ENCODE peak calls at places on chromosome 22, in ten cellular contexts. One of them, this sample, is unnamed. For H3K4me1, the result is how much of the 10 kb centered on the place peaks cover.

GRCh38 chr22:43580351-43580750 is 168.5 kb downstream of the MPPED1 start:
- DNase-seq in testis: no peak
- DNase-seq in right lobe of liver: no peak
- DNase-seq in IMR-90: no peak
- DNase-seq in transverse colon: no peak
- DNase-seq in heart left ventricle: no peak
- DNase-seq in body of pancreas: no peak
- DNase-seq in K562: no peak
- DNase-seq in stomach: no peak
- DNase-seq in Peyer's patch: no peak
- DNase-seq in this sample: no peak

GRCh38 chr22:29266564-29267461 is 968 bp downstream of the RHBDD3 start:
- DNase-seq in Peyer's patch: peak
- DNase-seq in transverse colon: no peak
- DNase-seq in body of pancreas: no peak
- DNase-seq in testis: no peak
- DNase-seq in heart left ventricle: no peak
- DNase-seq in IMR-90: peak
- DNase-seq in stomach: no peak
- DNase-seq in right lobe of liver: no peak
- DNase-seq in K562: no peak
- DNase-seq in this sample: no peak

GRCh38 chr22:44632823-44633478 is 69.1 kb upstream of the PRR5 start:
- DNase-seq in Peyer's patch: no peak
- DNase-seq in stomach: no peak
- DNase-seq in testis: no peak
- DNase-seq in transverse colon: no peak
- DNase-seq in right lobe of liver: no peak
- DNase-seq in heart left ventricle: no peak
- DNase-seq in IMR-90: no peak
- DNase-seq in K562: no peak
- DNase-seq in body of pancreas: no peak
- DNase-seq in this sample: no peak

GRCh38 chr22:27507935-27508504 is 293.5 kb downstream of the MN1 start:
- DNase-seq in transverse colon: no peak
- DNase-seq in K562: no peak
- DNase-seq in heart left ventricle: no peak
- DNase-seq in IMR-90: peak
- DNase-seq in Peyer's patch: no peak
- DNase-seq in stomach: no peak
- DNase-seq in right lobe of liver: no peak
- DNase-seq in testis: no peak
- DNase-seq in body of pancreas: no peak
- DNase-seq in this sample: no peak

GRCh38 chr22:22823126-22823804 is 64.4 kb upstream of the IGLL5 start:
- DNase-seq in transverse colon: no peak
- DNase-seq in Peyer's patch: peak
- DNase-seq in body of pancreas: no peak
- DNase-seq in heart left ventricle: no peak
- DNase-seq in IMR-90: no peak
- DNase-seq in testis: no peak
- DNase-seq in right lobe of liver: no peak
- DNase-seq in K562: peak
- DNase-seq in stomach: no peak
- DNase-seq in this sample: no peak

GRCh38 chr22:46043339-46043738 is 66.4 kb upstream of the WNT7B start:
- DNase-seq in Peyer's patch: no peak
- DNase-seq in heart left ventricle: peak
- DNase-seq in testis: peak
- DNase-seq in IMR-90: no peak
- DNase-seq in right lobe of liver: peak
- DNase-seq in transverse colon: no peak
- DNase-seq in body of pancreas: no peak
- DNase-seq in stomach: peak
- DNase-seq in K562: no peak
- DNase-seq in this sample: no peak

GRCh38 chr22:18091916-18092526 is 14.2 kb downstream of the PEX26 start:
- DNase-seq in K562: no peak
- DNase-seq in heart left ventricle: peak
- DNase-seq in transverse colon: peak
- DNase-seq in stomach: peak
- DNase-seq in testis: peak
- DNase-seq in IMR-90: peak
- DNase-seq in Peyer's patch: peak
- DNase-seq in body of pancreas: peak
- DNase-seq in right lobe of liver: peak
- DNase-seq in this sample: peak

GRCh38 chr22:35521358-35522264 is 19.0 kb upstream of the RASD2 start:
- DNase-seq in Peyer's patch: no peak
- DNase-seq in K562: peak
- DNase-seq in stomach: no peak
- DNase-seq in heart left ventricle: no peak
- DNase-seq in testis: no peak
- DNase-seq in body of pancreas: no peak
- DNase-seq in right lobe of liver: no peak
- DNase-seq in transverse colon: no peak
- DNase-seq in IMR-90: no peak
- DNase-seq in this sample: no peak

GRCh38 chr22:23402275-23403151 is 177.6 kb downstream of the IGLL1 start:
- DNase-seq in K562: peak
- DNase-seq in IMR-90: peak
- DNase-seq in Peyer's patch: peak
- DNase-seq in right lobe of liver: peak
- DNase-seq in stomach: peak
- DNase-seq in testis: peak
- DNase-seq in heart left ventricle: no peak
- DNase-seq in transverse colon: peak
- DNase-seq in body of pancreas: peak
- DNase-seq in this sample: peak

GRCh38 chr22:25956801-25957200 is 212.5 kb upstream of the SEZ6L start:
- DNase-seq in Peyer's patch: no peak
- DNase-seq in body of pancreas: no peak
- DNase-seq in testis: no peak
- DNase-seq in IMR-90: no peak
- DNase-seq in right lobe of liver: no peak
- DNase-seq in heart left ventricle: no peak
- DNase-seq in transverse colon: no peak
- DNase-seq in K562: no peak
- DNase-seq in stomach: no peak
- DNase-seq in this sample: no peak

GRCh38 chr22:45731041-45731797 is 59.6 kb downstream of the ATXN10 start:
- DNase-seq in IMR-90: peak
- DNase-seq in heart left ventricle: no peak
- DNase-seq in transverse colon: peak
- DNase-seq in testis: no peak
- DNase-seq in body of pancreas: no peak
- DNase-seq in stomach: no peak
- DNase-seq in K562: no peak
- DNase-seq in Peyer's patch: no peak
- DNase-seq in right lobe of liver: no peak
- DNase-seq in this sample: no peak

GRCh38 chr22:23302171-23303002 is 122.1 kb downstream of the BCR start:
- DNase-seq in right lobe of liver: no peak
- DNase-seq in body of pancreas: no peak
- DNase-seq in stomach: no peak
- DNase-seq in IMR-90: no peak
- DNase-seq in heart left ventricle: peak
- DNase-seq in K562: peak
- DNase-seq in testis: no peak
- DNase-seq in transverse colon: no peak
- DNase-seq in Peyer's patch: no peak
- DNase-seq in this sample: no peak

DNA sequence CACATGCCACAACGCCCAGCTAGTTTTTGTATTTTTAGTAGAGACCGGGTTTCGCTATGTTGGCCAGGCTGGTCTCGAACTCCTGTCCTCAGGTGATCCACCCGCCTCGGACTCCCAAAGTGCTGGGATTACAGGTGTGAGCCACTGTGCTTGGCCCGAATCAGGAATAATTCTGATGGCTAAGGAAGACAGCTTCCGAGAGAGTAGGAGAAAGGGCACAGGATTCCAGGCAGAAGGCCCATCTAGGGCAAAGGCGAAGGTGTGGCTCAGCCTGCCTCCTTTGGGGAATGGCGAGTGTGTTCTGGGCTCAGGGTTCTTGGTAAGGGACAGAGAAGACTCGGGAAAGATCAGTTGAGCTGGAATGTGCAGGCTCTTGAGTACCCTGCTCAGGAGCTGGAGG is 1.6 kb upstream of the SYCE3 start:
- DNase-seq in Peyer's patch: no peak
- DNase-seq in testis: no peak
- DNase-seq in stomach: no peak
- DNase-seq in right lobe of liver: no peak
- DNase-seq in heart left ventricle: no peak
- DNase-seq in body of pancreas: no peak
- DNase-seq in K562: no peak
- DNase-seq in IMR-90: no peak
- DNase-seq in transverse colon: peak
- DNase-seq in this sample: no peak
- H3K4me3 ChIP-seq in Peyer's patch: no peak
- H3K4me3 ChIP-seq in testis: no peak
- H3K4me3 ChIP-seq in stomach: no peak
- H3K4me3 ChIP-seq in right lobe of liver: peak
- H3K4me3 ChIP-seq in heart left ventricle: no peak
- H3K4me3 ChIP-seq in body of pancreas: no peak
- H3K4me3 ChIP-seq in K562: no peak
- H3K4me3 ChIP-seq in IMR-90: no peak
- H3K4me3 ChIP-seq in transverse colon: no peak
- H3K4me3 ChIP-seq in this sample: no peak

GRCh38 chr22:24543068-24543675 is 11.8 kb downstream of the GUCD1 start:
- DNase-seq in K562: no peak
- DNase-seq in testis: no peak
- DNase-seq in body of pancreas: no peak
- DNase-seq in stomach: peak
- DNase-seq in transverse colon: no peak
- DNase-seq in right lobe of liver: peak
- DNase-seq in heart left ventricle: no peak
- DNase-seq in IMR-90: no peak
- DNase-seq in Peyer's patch: no peak
- DNase-seq in this sample: no peak

GRCh38 chr22:24543679-24544243 is 11.2 kb downstream of the GUCD1 start:
- DNase-seq in K562: no peak
- DNase-seq in right lobe of liver: peak
- DNase-seq in stomach: no peak
- DNase-seq in IMR-90: no peak
- DNase-seq in body of pancreas: no peak
- DNase-seq in transverse colon: no peak
- DNase-seq in Peyer's patch: no peak
- DNase-seq in heart left ventricle: no peak
- DNase-seq in testis: no peak
- DNase-seq in this sample: no peak

GRCh38 chr22:24541681-24542515 is 13.0 kb downstream of the GUCD1 start:
- DNase-seq in Peyer's patch: no peak
- DNase-seq in right lobe of liver: no peak
- DNase-seq in K562: no peak
- DNase-seq in stomach: no peak
- DNase-seq in testis: no peak
- DNase-seq in body of pancreas: no peak
- DNase-seq in transverse colon: no peak
- DNase-seq in heart left ventricle: no peak
- DNase-seq in IMR-90: no peak
- DNase-seq in this sample: no peak

GRCh38 chr22:24542641-24543040 is 12.3 kb downstream of the GUCD1 start:
- DNase-seq in right lobe of liver: peak
- DNase-seq in body of pancreas: peak
- DNase-seq in IMR-90: no peak
- DNase-seq in heart left ventricle: peak
- DNase-seq in transverse colon: no peak
- DNase-seq in stomach: peak
- DNase-seq in K562: no peak
- DNase-seq in Peyer's patch: no peak
- DNase-seq in testis: no peak
- DNase-seq in this sample: peak

GRCh38 chr22:24540470-24540869 is 14.5 kb downstream of the GUCD1 start:
- DNase-seq in Peyer's patch: no peak
- DNase-seq in heart left ventricle: no peak
- DNase-seq in right lobe of liver: no peak
- DNase-seq in transverse colon: no peak
- DNase-seq in IMR-90: no peak
- DNase-seq in stomach: no peak
- DNase-seq in testis: no peak
- DNase-seq in K562: no peak
- DNase-seq in body of pancreas: no peak
- DNase-seq in this sample: no peak
- TF ChIP-seq POLR2A in Peyer's patch: no peak
- TF ChIP-seq POLR2A in heart left ventricle: no peak
- TF ChIP-seq POLR2A in right lobe of liver: no peak
- TF ChIP-seq POLR2A in transverse colon: no peak
- TF ChIP-seq POLR2A in IMR-90: no peak
- TF ChIP-seq POLR2A in stomach: no peak
- TF ChIP-seq POLR2A in testis: no peak
- TF ChIP-seq POLR2A in K562: no peak
- TF ChIP-seq POLR2A in body of pancreas: no peak
- TF ChIP-seq POLR2A in this sample: no peak

GRCh38 chr22:20568502-20569058 is 61.2 kb downstream of the MED15 start:
- DNase-seq in right lobe of liver: no peak
- DNase-seq in K562: no peak
- DNase-seq in transverse colon: no peak
- DNase-seq in testis: no peak
- DNase-seq in IMR-90: no peak
- DNase-seq in heart left ventricle: no peak
- DNase-seq in Peyer's patch: no peak
- DNase-seq in stomach: no peak
- DNase-seq in body of pancreas: no peak
- DNase-seq in this sample: no peak
- H3K4me1 ChIP-seq in right lobe of liver: under half
- H3K4me1 ChIP-seq in K562: under half
- H3K4me1 ChIP-seq in transverse colon: under half
- H3K4me1 ChIP-seq in testis: under half
- H3K4me1 ChIP-seq in IMR-90: under half
- H3K4me1 ChIP-seq in heart left ventricle: under half
- H3K4me1 ChIP-seq in Peyer's patch: under half
- H3K4me1 ChIP-seq in stomach: under half
- H3K4me1 ChIP-seq in body of pancreas: under half
- H3K4me1 ChIP-seq in this sample: half or more

DNA sequence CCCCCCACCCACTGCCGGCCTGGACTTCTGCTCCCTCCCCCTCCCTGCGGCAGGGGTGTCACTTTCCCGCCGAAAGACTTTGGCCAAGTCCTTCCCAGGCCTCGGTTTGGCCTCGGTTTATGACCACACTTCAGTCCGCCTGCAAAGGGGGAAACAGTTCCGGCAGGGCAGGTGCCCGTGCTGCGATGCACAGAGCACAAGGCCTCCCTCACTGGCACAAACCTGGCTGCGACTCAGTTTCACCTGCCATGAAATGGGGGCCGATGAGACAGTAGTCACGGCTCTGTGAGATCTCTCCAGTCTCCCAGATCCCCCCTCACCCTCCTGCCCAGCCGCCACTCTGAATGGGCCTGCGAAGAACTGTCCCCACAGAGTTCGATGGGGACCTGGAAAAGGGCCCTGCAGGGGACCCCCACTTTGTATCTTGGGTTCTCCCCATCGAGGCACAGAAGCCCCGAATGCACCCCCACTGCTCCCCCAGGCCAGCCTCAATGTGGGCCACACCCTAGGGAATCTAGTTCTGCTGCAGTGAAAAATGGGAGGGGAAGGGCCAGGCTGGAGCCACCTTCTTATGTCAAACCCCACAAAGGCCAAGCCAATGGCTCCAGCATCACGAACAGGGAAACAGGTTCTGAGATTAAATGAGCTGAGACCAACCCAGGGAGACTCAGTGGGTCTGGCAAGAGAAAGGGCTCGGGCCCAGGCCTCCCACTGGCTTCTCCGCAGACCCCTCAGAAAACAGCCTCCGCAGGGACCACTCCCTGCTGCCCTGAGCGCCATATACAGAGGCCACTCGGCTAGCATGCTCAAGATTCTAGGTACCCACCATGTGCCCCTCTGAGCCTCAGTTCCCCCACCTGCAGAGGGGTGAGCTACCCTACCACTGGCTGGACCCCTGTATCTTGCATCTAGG is 29.0 kb downstream of the ARVCF start:
- DNase-seq in testis: no peak
- DNase-seq in body of pancreas: no peak
- DNase-seq in transverse colon: peak
- DNase-seq in stomach: no peak
- DNase-seq in Peyer's patch: no peak
- DNase-seq in IMR-90: no peak
- DNase-seq in heart left ventricle: no peak
- DNase-seq in K562: no peak
- DNase-seq in right lobe of liver: no peak
- DNase-seq in this sample: no peak
- H3K4me3 ChIP-seq in testis: no peak
- H3K4me3 ChIP-seq in body of pancreas: no peak
- H3K4me3 ChIP-seq in transverse colon: peak
- H3K4me3 ChIP-seq in stomach: peak
- H3K4me3 ChIP-seq in Peyer's patch: peak
- H3K4me3 ChIP-seq in IMR-90: no peak
- H3K4me3 ChIP-seq in heart left ventricle: no peak
- H3K4me3 ChIP-seq in K562: peak
- H3K4me3 ChIP-seq in right lobe of liver: no peak
- H3K4me3 ChIP-seq in this sample: peak

This sample was measured in upper lobe of left lung.